ENCODE peak calls at places on chromosomes 12 and 14, in five cellular contexts. One of them, this sample, is unnamed.
A peak's percentile ranks its signal among the peaks of the same experiment; 100 is the strongest.

GRCh38 chr14:72480465-72481243 is 413.2 kb downstream of the DPF3 start:
- DNase-seq in HepG2: no peak
- DNase-seq in ovary: no peak
- DNase-seq in spleen: no peak
- DNase-seq in K562: peak; percentile 41
- DNase-seq in this sample: no peak

GRCh38 chr12:45122776-45123380 is 72.0 kb upstream of the DBX2 start:
- DNase-seq in ovary: no peak
- DNase-seq in spleen: no peak
- DNase-seq in K562: no peak
- DNase-seq in HepG2: peak; percentile 17
- DNase-seq in this sample: no peak

GRCh38 chr14:75165586-75166391 is 10.6 kb downstream of the TMED10 start:
- DNase-seq in HepG2: no peak
- DNase-seq in K562: no peak
- DNase-seq in ovary: no peak
- DNase-seq in spleen: no peak
- DNase-seq in this sample: no peak

GRCh38 chr14:55133416-55133815 is 4.4 kb downstream of the LGALS3 start:
- DNase-seq in spleen: no peak
- DNase-seq in K562: peak; percentile 17
- DNase-seq in ovary: no peak
- DNase-seq in HepG2: no peak
- DNase-seq in this sample: no peak

GRCh38 chr12:56629459-56630179 is 507 bp downstream of the BAZ2A start:
- DNase-seq in HepG2: no peak
- DNase-seq in K562: peak; percentile 62
- DNase-seq in ovary: no peak
- DNase-seq in spleen: no peak
- DNase-seq in this sample: peak; percentile 52

GRCh38 chr12:130486891-130487416 is 149.3 kb downstream of the PIWIL1 start:
- DNase-seq in ovary: no peak
- DNase-seq in K562: no peak
- DNase-seq in HepG2: no peak
- DNase-seq in spleen: no peak
- DNase-seq in this sample: no peak

GRCh38 chr14:97298775-97299174 is 501.6 kb downstream of the VRK1 start:
- DNase-seq in spleen: no peak
- DNase-seq in K562: no peak
- DNase-seq in ovary: no peak
- DNase-seq in HepG2: no peak
- DNase-seq in this sample: no peak

GRCh38 chr14:31388687-31389413 is 31.5 kb downstream of the HEATR5A start:
- DNase-seq in HepG2: no peak
- DNase-seq in ovary: no peak
- DNase-seq in spleen: no peak
- DNase-seq in K562: no peak
- DNase-seq in this sample: no peak

GRCh38 chr12:95303476-95303875 is 85.9 kb downstream of the VEZT start:
- DNase-seq in spleen: no peak
- DNase-seq in K562: no peak
- DNase-seq in ovary: no peak
- DNase-seq in HepG2: no peak
- DNase-seq in this sample: no peak

GRCh38 chr14:99394602-99395001 is 86.1 kb downstream of the SETD3 start:
- DNase-seq in ovary: no peak
- DNase-seq in HepG2: no peak
- DNase-seq in spleen: no peak
- DNase-seq in K562: no peak
- DNase-seq in this sample: no peak

GRCh38 chr12:105190530-105190929 is 45.4 kb downstream of the APPL2 start:
- DNase-seq in spleen: no peak
- DNase-seq in K562: no peak
- DNase-seq in ovary: no peak
- DNase-seq in HepG2: no peak
- DNase-seq in this sample: no peak

GRCh38 chr14:56087824-56088571 is 30.2 kb upstream of the PELI2 start:
- DNase-seq in spleen: no peak
- DNase-seq in ovary: no peak
- DNase-seq in HepG2: no peak
- DNase-seq in K562: no peak
- DNase-seq in this sample: no peak

GRCh38 chr14:52355016-52355430 is 40.9 kb downstream of the PTGER2 start:
- DNase-seq in K562: no peak
- DNase-seq in HepG2: no peak
- DNase-seq in spleen: no peak
- DNase-seq in ovary: no peak
- DNase-seq in this sample: no peak

GRCh38 chr12:72141381-72141780 is 130.8 kb upstream of the TRHDE start:
- DNase-seq in spleen: no peak
- DNase-seq in HepG2: peak; percentile 5
- DNase-seq in ovary: no peak
- DNase-seq in K562: peak; percentile 27
- DNase-seq in this sample: no peak

GRCh38 chr14:92581206-92581605 is 67.6 kb downstream of the RIN3 start:
- DNase-seq in HepG2: no peak
- DNase-seq in K562: no peak
- DNase-seq in ovary: no peak
- DNase-seq in spleen: peak; percentile 47
- DNase-seq in this sample: no peak

GRCh38 chr12:28017126-28017872 is 44.8 kb upstream of the PTHLH start:
- DNase-seq in ovary: no peak
- DNase-seq in spleen: no peak
- DNase-seq in HepG2: no peak
- DNase-seq in K562: no peak
- DNase-seq in this sample: no peak

DNA sequence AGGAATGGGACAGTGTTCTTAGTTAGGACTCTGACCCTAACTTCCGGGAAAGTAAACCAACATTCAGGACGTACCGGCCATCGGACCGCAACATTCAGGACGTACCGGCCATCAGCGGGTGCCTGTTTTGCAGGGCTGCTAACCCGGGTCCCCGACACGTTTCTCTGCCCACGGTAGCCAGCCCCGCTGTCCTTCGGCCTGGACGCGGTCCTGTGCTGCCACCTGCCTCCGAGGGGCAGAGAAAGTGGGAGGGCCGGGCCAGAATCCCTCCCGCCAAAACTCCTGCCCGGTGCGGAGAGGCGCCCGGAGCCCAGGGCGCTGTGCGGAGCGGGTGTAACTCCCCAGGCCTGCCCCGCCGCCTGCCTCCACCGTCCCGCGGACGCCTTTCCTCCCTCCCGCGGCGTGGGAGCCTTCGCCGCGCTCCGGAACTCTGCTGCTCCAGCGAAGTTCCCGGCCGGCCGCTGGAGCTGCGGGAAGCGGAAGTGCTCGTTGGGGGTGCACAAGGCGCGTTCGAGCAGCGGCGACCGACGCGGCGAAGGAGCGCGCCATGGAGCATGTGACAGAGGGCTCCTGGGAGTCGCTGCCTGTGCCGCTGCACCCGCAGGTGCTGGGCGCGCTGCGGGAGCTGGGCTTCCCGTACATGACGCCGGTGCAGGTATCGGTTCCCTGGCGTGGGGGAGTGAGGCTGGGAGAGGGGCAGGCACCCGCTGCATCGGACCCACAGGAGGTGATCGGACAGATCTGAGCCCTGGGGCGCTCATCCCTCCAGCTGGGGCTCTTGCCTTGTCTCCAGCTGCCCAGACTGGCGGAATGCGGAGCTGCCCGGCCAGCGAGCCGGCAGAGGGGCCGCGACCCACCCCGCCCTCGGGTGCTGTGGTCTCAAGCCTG is at the start of gene DDX55:
- DNase-seq in ovary: peak; percentile 71
- DNase-seq in spleen: peak; percentile 97
- DNase-seq in K562: peak; percentile 81
- DNase-seq in HepG2: peak; percentile 73
- DNase-seq in this sample: no peak
- TF ChIP-seq POLR2A in ovary: peak; percentile 62
- TF ChIP-seq POLR2A in spleen: peak; percentile 60
- TF ChIP-seq POLR2A in K562: peak; percentile 92
- TF ChIP-seq POLR2A in HepG2: peak; percentile 98
- TF ChIP-seq POLR2A in this sample: peak; percentile 52

GRCh38 chr12:113096675-113097461 is 38.7 kb downstream of the RASAL1 start:
- DNase-seq in spleen: no peak
- DNase-seq in K562: no peak
- DNase-seq in ovary: no peak
- DNase-seq in HepG2: no peak
- DNase-seq in this sample: no peak

GRCh38 chr12:113099364-113099763 is 36.2 kb downstream of the RASAL1 start:
- DNase-seq in spleen: no peak
- DNase-seq in ovary: no peak
- DNase-seq in HepG2: no peak
- DNase-seq in K562: no peak
- DNase-seq in this sample: no peak

GRCh38 chr12:113098428-113099028 is 37.0 kb downstream of the RASAL1 start:
- DNase-seq in spleen: peak; percentile 89
- DNase-seq in K562: peak; percentile 85
- DNase-seq in ovary: peak; percentile 57
- DNase-seq in HepG2: peak; percentile 79
- DNase-seq in this sample: peak; percentile 78

GRCh38 chr12:113099764-113100163 is 35.8 kb downstream of the RASAL1 start:
- DNase-seq in K562: no peak
- DNase-seq in spleen: no peak
- DNase-seq in ovary: no peak
- DNase-seq in HepG2: no peak
- DNase-seq in this sample: no peak

DNA sequence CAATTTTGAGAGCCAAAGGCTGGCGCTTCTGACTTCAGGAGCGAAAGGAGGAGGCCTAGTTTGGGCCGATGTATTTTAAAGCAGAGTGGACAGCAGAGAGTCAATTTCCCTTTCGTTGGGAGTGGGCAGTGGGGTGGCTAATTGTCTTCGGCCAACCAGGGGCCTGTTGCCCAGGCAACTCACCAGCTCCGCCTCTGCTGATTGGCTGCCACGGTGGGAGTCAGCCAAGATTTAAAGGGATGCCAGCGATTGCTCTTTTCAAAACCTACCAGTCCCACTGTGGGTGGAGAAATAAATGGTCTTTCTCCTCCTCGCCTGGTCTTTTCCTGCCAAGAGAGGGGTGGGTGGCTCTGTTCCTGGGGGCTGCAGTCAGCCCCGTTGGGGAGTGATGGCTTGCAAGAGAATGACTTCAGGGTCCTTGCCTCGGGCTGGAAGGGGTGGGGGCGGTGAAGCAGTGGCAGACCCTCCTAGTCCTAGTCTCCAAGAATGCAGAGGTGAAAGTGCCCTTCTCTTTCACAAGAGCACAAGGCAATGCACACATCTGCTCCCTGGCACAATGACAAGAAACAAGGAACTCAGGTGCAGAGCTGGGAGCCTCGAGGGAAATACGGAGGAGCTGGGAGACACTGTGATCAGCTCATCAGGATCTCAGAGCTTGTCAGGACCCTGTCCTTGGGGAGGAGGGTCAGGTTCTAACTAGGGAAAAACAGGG is 37.7 kb downstream of the RASAL1 start:
- DNase-seq in K562: peak; percentile 45
- DNase-seq in ovary: no peak
- DNase-seq in HepG2: no peak
- DNase-seq in spleen: no peak
- DNase-seq in this sample: no peak
- TF ChIP-seq POLR2A in K562: no peak
- TF ChIP-seq POLR2A in ovary: no peak
- TF ChIP-seq POLR2A in HepG2: no peak
- TF ChIP-seq POLR2A in spleen: no peak
- TF ChIP-seq POLR2A in this sample: no peak

DNA sequence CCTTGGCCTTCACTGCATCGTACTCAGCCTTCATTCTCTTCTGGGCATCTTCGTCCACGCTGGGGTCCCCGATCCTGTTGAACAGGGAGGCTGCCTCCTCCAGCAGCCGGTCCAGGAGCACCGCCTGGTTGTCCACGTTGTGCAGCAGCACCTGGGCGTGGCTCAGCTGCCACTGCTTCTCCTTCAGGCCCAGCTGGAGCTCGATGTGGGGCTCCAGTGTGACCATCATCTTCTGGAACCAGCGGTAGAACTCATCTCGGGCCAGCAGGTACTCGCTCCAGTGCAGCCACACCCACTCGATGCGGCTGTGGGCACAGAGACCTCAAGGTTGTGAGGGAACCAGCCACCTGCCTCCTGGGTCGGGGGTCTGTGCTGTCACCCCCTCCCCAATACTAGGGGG is 50.5 kb downstream of the SYNE3 start:
- DNase-seq in spleen: no peak
- DNase-seq in K562: no peak
- DNase-seq in HepG2: no peak
- DNase-seq in ovary: no peak
- DNase-seq in this sample: no peak
- TF ChIP-seq POLR2A in spleen: no peak
- TF ChIP-seq POLR2A in K562: no peak
- TF ChIP-seq POLR2A in HepG2: no peak
- TF ChIP-seq POLR2A in ovary: no peak
- TF ChIP-seq POLR2A in this sample: no peak

GRCh38 chr12:124369055-124369900 is 74.4 kb downstream of the RFLNA start:
- DNase-seq in ovary: peak; percentile 94
- DNase-seq in HepG2: peak; percentile 69
- DNase-seq in spleen: peak; percentile 88
- DNase-seq in K562: no peak
- DNase-seq in this sample: no peak
- TF ChIP-seq POLR2A in ovary: no peak
- TF ChIP-seq POLR2A in HepG2: no peak
- TF ChIP-seq POLR2A in spleen: no peak
- TF ChIP-seq POLR2A in K562: no peak
- TF ChIP-seq POLR2A in this sample: no peak

GRCh38 chr14:103356151-103356766 is 22.2 kb downstream of the EIF5 start:
- DNase-seq in HepG2: no peak
- DNase-seq in ovary: no peak
- DNase-seq in spleen: no peak
- DNase-seq in K562: no peak
- DNase-seq in this sample: no peak

GRCh38 chr14:103362780-103363179 is 22.4 kb upstream of the MARK3 start:
- DNase-seq in ovary: no peak
- DNase-seq in HepG2: no peak
- DNase-seq in spleen: no peak
- DNase-seq in K562: no peak
- DNase-seq in this sample: no peak

GRCh38 chr14:103361868-103362267 is 23.3 kb upstream of the MARK3 start:
- DNase-seq in spleen: no peak
- DNase-seq in ovary: no peak
- DNase-seq in HepG2: peak; percentile 80
- DNase-seq in K562: no peak
- DNase-seq in this sample: no peak

GRCh38 chr14:103360548-103360947 is 24.7 kb upstream of the MARK3 start:
- DNase-seq in HepG2: no peak
- DNase-seq in spleen: no peak
- DNase-seq in ovary: no peak
- DNase-seq in K562: no peak
- DNase-seq in this sample: no peak
- TF ChIP-seq POLR2A in HepG2: no peak
- TF ChIP-seq POLR2A in spleen: no peak
- TF ChIP-seq POLR2A in ovary: no peak
- TF ChIP-seq POLR2A in K562: no peak
- TF ChIP-seq POLR2A in this sample: no peak